ENCODE peak calls at places on chromosomes 16 and 17, in six cellular contexts. F, X, A, L, U and V are unnamed samples.

GRCh38 chr16:84501077-84501735 is 3.3 kb downstream of the MEAK7 start:
- DNase-seq in U (no peak), L (peak; percentile 84), X (no peak), A (no peak), F (no peak), V (no peak)

GRCh38 chr16:21233045-21233520 is 416 bp upstream of the ANKS4B start:
- DNase-seq in X (no peak), L (no peak), F (no peak), U (no peak), A (no peak), V (no peak)

GRCh38 chr17:78583091-78583490 is 5.9 kb upstream of the DNAH17 start:
- DNase-seq in L (no peak), X (no peak), U (no peak), A (no peak), F (no peak), V (no peak)

GRCh38 chr17:58329035-58329807 is 626 bp upstream of the TSPOAP1 start:
- DNase-seq in F (peak; percentile 37), X (peak; percentile 90), U (no peak), L (no peak), A (peak; percentile 78), V (no peak)

GRCh38 chr16:12160815-12161550 is 184.4 kb downstream of the SNX29 start:
- DNase-seq in F (no peak), L (no peak), X (no peak), A (no peak), U (no peak), V (no peak)

GRCh38 chr16:81629032-81629802 is 149.9 kb upstream of the PLCG2 start:
- DNase-seq in U (no peak), X (no peak), A (no peak), L (no peak), F (no peak), V (no peak)

GRCh38 chr17:54439816-54440215 is 460.8 kb upstream of the TOM1L1 start:
- DNase-seq in F (no peak), U (no peak), L (no peak), A (no peak), X (no peak), V (no peak)

GRCh38 chr17:34163681-34164080 is 91.4 kb upstream of the CCL2 start:
- DNase-seq in A (no peak), F (no peak), X (no peak), L (no peak), U (no peak), V (no peak)

GRCh38 chr16:70463235-70463634 is 8.8 kb downstream of the FCSK start:
- DNase-seq in L (no peak), F (no peak), U (no peak), A (no peak), X (no peak), V (no peak)

GRCh38 chr17:34572483-34572882 is 6.9 kb upstream of the TMEM132E start:
- DNase-seq in X (no peak), U (no peak), A (no peak), F (no peak), L (no peak), V (no peak)

GRCh38 chr16:28001642-28002041 is 61.9 kb downstream of the GSG1L start:
- DNase-seq in A (no peak), X (no peak), F (no peak), L (no peak), U (no peak), V (no peak)

GRCh38 chr16:19419691-19420060 is 2.0 kb downstream of the TMC5 start:
- DNase-seq in A (no peak), L (peak; percentile 82), F (peak; percentile 41), X (no peak), U (no peak), V (no peak)

GRCh38 chr16:50326835-50327465 is 41.8 kb downstream of the BRD7 start:
- DNase-seq in L (no peak), A (peak; percentile 36), F (no peak), X (peak; percentile 88), U (no peak), V (no peak)

GRCh38 chr17:48773245-48773644 is 43.8 kb downstream of the TTLL6 start:
- DNase-seq in A (no peak), F (no peak), L (no peak), X (no peak), U (no peak), V (no peak)

GRCh38 chr16:20064931-20065330 is 8.8 kb downstream of the GPR139 start:
- DNase-seq in F (no peak), A (no peak), U (no peak), X (no peak), L (no peak), V (no peak)

GRCh38 chr16:3401719-3402397 is 843 bp downstream of the ZNF174 start:
- DNase-seq in F (no peak), X (no peak), U (no peak), L (peak; percentile 42), A (no peak), V (no peak)

GRCh38 chr16:8989099-8989878 is 25.6 kb upstream of the USP7 start:
- DNase-seq in A (no peak), U (no peak), L (no peak), F (no peak), X (no peak), V (no peak)

GRCh38 chr17:57309479-57309878 is 53.2 kb downstream of the MSI2 start:
- DNase-seq in A (no peak), X (no peak), F (no peak), U (no peak), L (no peak), V (no peak)

GRCh38 chr17:10756604-10757003 is 26.8 kb upstream of the TMEM220 start:
- DNase-seq in U (no peak), X (no peak), L (no peak), F (peak; percentile 61), A (no peak), V (no peak)

GRCh38 chr16:30949655-30950515 is 1.0 kb downstream of the ORAI3 start:
- DNase-seq in A (no peak), F (peak; percentile 67), U (no peak), X (peak; percentile 75), L (peak; percentile 99), V (no peak)